ENCODE peak calls at places on chromosomes 11 and 22, in ten cellular contexts. L is NCI-H1105; E is GOT3; S is Peyer's patch; W is activated CD8-positive, alpha-beta memory T cell treated with anti-CD3 and anti-CD28 coated beads for 48 hours; Y is BJ; Q is stimulated activated CD8-positive, alpha-beta memory T cell treated with anti-CD3 and anti-CD28 coated beads, Interleukin-4, amount 100 ng/mL, for 4 hours; X is stimulated activated CD4-positive, alpha-beta T cell treated with anti-CD3 and anti-CD28 coated beads, TNF-alpha, amount 100 ng/mL, for 4 hours; A is lower leg skin; D is HT-29. N is an unnamed sample.

GRCh38 chr22:36068776-36069344 is 40.2 kb upstream of the RBFOX2 start:
- DNase-seq in Y (no peak), E (no peak), S (no peak), X (no peak), W (no peak), A (no peak), Q (no peak), D (no peak), L (no peak), N (no peak)

GRCh38 chr11:99176430-99176829 is 155.7 kb downstream of the CNTN5 start:
- DNase-seq in E (no peak), X (no peak), L (no peak), A (no peak), Q (no peak), D (no peak), W (no peak), Y (no peak), S (no peak), N (no peak)

GRCh38 chr11:126680109-126680508 is 320.5 kb downstream of the KIRREL3 start:
- DNase-seq in X (no peak), Q (no peak), L (no peak), A (no peak), Y (no peak), E (no peak), S (no peak), D (no peak), W (no peak), N (no peak)

GRCh38 chr22:25880524-25880923 is 138.5 kb downstream of the MYO18B start:
- DNase-seq in S (no peak), A (no peak), L (no peak), X (no peak), E (no peak), Q (no peak), D (peak; percentile 2), W (no peak), Y (no peak), N (no peak)

GRCh38 chr22:50008151-50009040 is 4.2 kb downstream of the IL17REL start:
- DNase-seq in D (no peak), Q (no peak), A (no peak), E (no peak), Y (no peak), L (peak; percentile 39), S (no peak), X (no peak), W (no peak), N (no peak)

GRCh38 chr22:10741210-10741609 is 4786.8 kb upstream of the OR11H1 start:
- DNase-seq in A (no peak), Y (no peak), W (no peak), L (no peak), S (no peak), D (no peak), E (no peak), X (no peak), Q (no peak), N (no peak)

GRCh38 chr11:122920579-122920978 is 38.0 kb downstream of the JHY start:
- DNase-seq in E (no peak), Q (no peak), A (no peak), D (no peak), Y (no peak), X (no peak), S (no peak), L (peak; percentile 92), W (no peak), N (no peak)

GRCh38 chr11:69926376-69927050 is 107.3 kb upstream of the FGF3 start:
- DNase-seq in Y (no peak), S (no peak), W (no peak), Q (no peak), A (no peak), X (no peak), E (no peak), D (no peak), L (no peak), N (no peak)

GRCh38 chr11:44989831-44990566 is 39.3 kb upstream of the TP53I11 start:
- DNase-seq in Y (no peak), S (no peak), W (no peak), E (no peak), Q (no peak), D (no peak), A (peak; percentile 63), L (peak; percentile 93), X (no peak), N (no peak)

GRCh38 chr22:42490244-42490832 is 29.3 kb downstream of the RRP7A start:
- DNase-seq in W (no peak), L (no peak), Q (no peak), X (no peak), D (no peak), A (no peak), S (no peak), Y (no peak), E (no peak), N (no peak)

GRCh38 chr11:66882540-66882939 is 25.7 kb downstream of the LRFN4 start:
- DNase-seq in A (no peak), Y (no peak), D (no peak), E (no peak), W (no peak), L (peak; percentile 62), S (no peak), Q (no peak), X (no peak), N (no peak)